ENCODE peak calls at places on chromosomes 13 and 19, in nine cellular contexts. K is adrenal gland, Y is psoas muscle, I is HFF-Myc, L is right lobe of liver, Z is esophagus squamous epithelium, V is fibroblast of pulmonary artery, B is IMR-90, D is cardiac fibroblast. N is an unnamed sample.

GRCh38 chr19:28482221-28482620 is 730.7 kb downstream of the UQCRFS1 start:
- DNase-seq in L (no peak), Z (no peak), B (no peak), K (no peak), V (no peak), D (no peak), I (no peak), Y (no peak), N (no peak)

GRCh38 chr19:12828494-12828893 is 5.9 kb downstream of the RTBDN start:
- DNase-seq in Y (no peak), B (no peak), D (no peak), K (no peak), V (peak; percentile 29), I (no peak), Z (no peak), L (no peak), N (peak; percentile 64)

GRCh38 chr19:38683393-38684077 is 36.1 kb downstream of the ACTN4 start:
- DNase-seq in Y (peak; percentile 77), L (peak; percentile 93), B (peak; percentile 85), Z (no peak), I (peak; percentile 78), V (peak; percentile 88), D (peak; percentile 94), K (peak; percentile 97), N (peak; percentile 98)

GRCh38 chr13:83618966-83619365 is 263.3 kb downstream of the SLITRK1 start:
- DNase-seq in B (no peak), Y (no peak), V (peak; percentile 29), D (peak; percentile 12), Z (no peak), I (no peak), K (no peak), L (no peak), N (peak; percentile 26)

GRCh38 chr19:7722231-7722651 is 9.7 kb downstream of the CLEC4G start:
- DNase-seq in I (no peak), D (no peak), Y (no peak), L (no peak), K (no peak), Z (no peak), B (no peak), V (no peak), N (no peak)

GRCh38 chr19:48271531-48272151 is 1.8 kb downstream of the ZNF114 start:
- DNase-seq in Z (no peak), I (no peak), D (peak; percentile 59), K (peak; percentile 31), L (no peak), V (peak; percentile 51), B (peak; percentile 35), Y (peak; percentile 29), N (peak; percentile 42)

GRCh38 chr19:17846146-17846545 is 1.6 kb downstream of the JAK3 start:
- DNase-seq in V (no peak), L (no peak), D (no peak), Y (no peak), K (no peak), I (no peak), B (no peak), Z (no peak), N (no peak)

GRCh38 chr19:17418710-17419109 is 1.1 kb upstream of the MVB12A start:
- DNase-seq in B (no peak), I (no peak), Z (no peak), Y (no peak), D (no peak), K (no peak), V (no peak), L (no peak), N (no peak)

GRCh38 chr19:10049626-10050025 is 36.3 kb downstream of the RDH8 start:
- DNase-seq in K (no peak), Z (no peak), D (no peak), V (no peak), B (no peak), Y (no peak), I (no peak), L (no peak), N (no peak)

GRCh38 chr19:12833747-12834417 is 497 bp downstream of the RTBDN start:
- DNase-seq in V (no peak), Y (no peak), D (no peak), Z (no peak), K (peak; percentile 35), I (no peak), L (no peak), B (no peak), N (peak; percentile 58)

GRCh38 chr13:60398949-60399589 is 2.0 kb downstream of the TDRD3 start:
- DNase-seq in Z (no peak), Y (no peak), I (no peak), B (peak; percentile 43), V (peak; percentile 14), L (no peak), K (no peak), D (no peak), N (no peak)

GRCh38 chr13:64248371-64249065 is 2832.9 kb upstream of the PCDH20 start:
- DNase-seq in Y (no peak), B (peak; percentile 33), Z (no peak), L (no peak), D (no peak), V (peak; percentile 8), I (no peak), K (no peak), N (no peak)

GRCh38 chr19:3578390-3578789 is 5.6 kb downstream of the HMG20B start:
- DNase-seq in V (no peak), I (no peak), D (no peak), Z (no peak), L (no peak), B (no peak), K (no peak), Y (no peak), N (no peak)
- H3K4me3 ChIP-seq in V (no peak overlapping the region), I (no peak overlapping the region), D (no peak overlapping the region), Z (no peak overlapping the region), L (no peak overlapping the region), B (no peak overlapping the region), K (no peak overlapping the region), Y (no peak overlapping the region), N (no peak overlapping the region)

GRCh38 chr19:588758-589692 is 656 bp upstream of the HCN2 start:
- DNase-seq in K (no peak), L (no peak), V (no peak), Z (no peak), Y (no peak), D (no peak), B (no peak), I (no peak), N (no peak)

GRCh38 chr19:591099-591958 is 1.6 kb downstream of the HCN2 start:
- DNase-seq in I (no peak), Z (no peak), L (no peak), D (no peak), V (no peak), K (no peak), B (no peak), Y (no peak), N (no peak)

GRCh38 chr19:590750-591098 is 1.0 kb downstream of the HCN2 start:
- DNase-seq in L (no peak), Z (no peak), I (no peak), Y (no peak), B (no peak), K (no peak), V (no peak), D (no peak), N (no peak)

GRCh38 chr19:589693-590395 is at the start of gene HCN2:
- DNase-seq in L (no peak), V (no peak), B (no peak), Z (no peak), Y (no peak), D (no peak), I (no peak), K (no peak), N (no peak)

DNA sequence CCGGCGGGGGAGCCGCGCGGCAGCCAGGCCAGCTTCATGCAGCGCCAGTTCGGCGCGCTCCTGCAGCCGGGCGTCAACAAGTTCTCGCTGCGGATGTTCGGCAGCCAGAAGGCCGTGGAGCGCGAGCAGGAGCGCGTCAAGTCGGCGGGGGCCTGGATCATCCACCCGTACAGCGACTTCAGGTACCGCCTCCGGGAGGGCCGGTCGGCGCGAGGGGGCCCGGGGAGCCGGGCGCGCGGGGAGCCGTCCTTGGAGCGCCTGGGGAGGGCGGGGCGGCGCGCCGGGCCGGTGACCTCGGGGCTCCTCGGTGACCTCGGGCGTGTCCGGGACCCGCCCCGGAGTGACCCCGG is 690 bp downstream of the HCN2 start:
- DNase-seq in V (peak; percentile 42), Y (no peak), L (no peak), K (no peak), D (peak; percentile 36), Z (no peak), I (no peak), B (peak; percentile 30), N (peak; percentile 42)
- H3K4me3 ChIP-seq in V (no peak overlapping the region), Y (peak overlapping the region; percentile 28), L (no peak overlapping the region), K (no peak overlapping the region), D (no peak overlapping the region), Z (no peak overlapping the region), I (no peak overlapping the region), B (peak overlapping the region; percentile 36), N (no peak overlapping the region)

GRCh38 chr13:97249093-97249787 is 27.1 kb downstream of the MBNL2 start:
- DNase-seq in Z (no peak), D (peak; percentile 68), B (no peak), V (peak; percentile 69), K (no peak), Y (no peak), I (no peak), L (no peak), N (no peak)

GRCh38 chr13:97243915-97244820 is 22.0 kb downstream of the MBNL2 start:
- DNase-seq in K (no peak), D (no peak), Y (no peak), B (no peak), Z (no peak), V (no peak), I (no peak), L (no peak), N (no peak)

GRCh38 chr13:97248243-97248642 is 26.1 kb downstream of the MBNL2 start:
- DNase-seq in I (no peak), D (no peak), V (no peak), L (no peak), Y (no peak), Z (no peak), B (no peak), K (no peak), N (no peak)

GRCh38 chr13:97245011-97245410 is 22.9 kb downstream of the MBNL2 start:
- DNase-seq in I (no peak), B (no peak), V (no peak), Y (no peak), Z (no peak), L (no peak), D (no peak), K (no peak), N (no peak)

GRCh38 chr13:97246596-97246995 is 24.5 kb downstream of the MBNL2 start:
- DNase-seq in Y (no peak), B (no peak), Z (no peak), K (no peak), L (no peak), D (no peak), V (no peak), I (no peak), N (no peak)
- H3K4me3 ChIP-seq in Y (peak overlapping the region; percentile 50), B (peak overlapping the region; percentile 8), Z (no peak overlapping the region), K (no peak overlapping the region), L (no peak overlapping the region), D (no peak overlapping the region), V (peak overlapping the region; percentile 36), I (peak overlapping the region; percentile 10), N (peak overlapping the region; percentile 30)

DNA sequence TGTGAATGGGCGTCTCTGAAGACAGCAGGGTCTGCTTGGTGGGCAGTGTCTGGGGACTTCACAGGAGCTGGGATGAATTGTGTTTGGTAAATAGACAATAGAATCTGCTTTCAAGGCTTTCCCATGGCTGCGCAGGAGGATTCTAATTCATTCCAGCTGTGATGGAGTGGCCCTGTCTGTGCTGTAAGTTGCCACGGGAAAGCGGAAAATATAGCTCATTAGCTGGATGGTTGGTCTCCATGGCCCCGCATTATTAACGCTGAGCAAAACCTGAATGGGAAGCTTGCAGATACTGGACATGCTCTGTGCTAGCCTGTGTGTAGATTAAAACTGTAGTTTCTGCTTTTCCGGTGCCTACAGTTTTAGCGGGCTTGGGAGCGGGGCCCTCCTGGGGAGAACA is 15.6 kb upstream of the C1QTNF9 start:
- DNase-seq in Y (no peak), K (no peak), V (no peak), D (no peak), Z (no peak), B (no peak), I (no peak), L (no peak), N (no peak)
- H3K4me3 ChIP-seq in Y (no peak overlapping the region), K (no peak overlapping the region), V (no peak overlapping the region), D (no peak overlapping the region), Z (no peak overlapping the region), B (no peak overlapping the region), I (no peak overlapping the region), L (no peak overlapping the region), N (no peak overlapping the region)

N was measured in MG63.